ENCODE peak calls at places on chromosomes 6 and 20, in ten cellular contexts. N is NCI-H1105, Z is HFFc6, J is pancreas, A is GM06990, W is aorta, S is fibroblast of the conjunctiva, K is neural crest cell, G is H1, U is globus pallidus. R is an unnamed sample.

GRCh38 chr6:132912273-132912672 is 97.9 kb downstream of the RPS12 start:
- DNase-seq in N (no peak), Z (no peak), J (no peak), A (no peak), W (no peak), S (no peak), K (no peak), G (no peak), U (no peak), R (no peak)

GRCh38 chr6:123518441-123519190 is 118.1 kb downstream of the TRDN start:
- DNase-seq in N (no peak), Z (no peak), J (no peak), A (no peak), W (no peak), S (no peak), K (no peak), G (no peak), U (peak), R (no peak)

GRCh38 chr6:129124334-129124733 is 241.4 kb downstream of the LAMA2 start:
- DNase-seq in N (no peak), Z (no peak), J (no peak), A (no peak), W (no peak), S (no peak), K (no peak), G (no peak), U (no peak), R (no peak)

GRCh38 chr20:49824206-49824605 is 11.6 kb downstream of the SLC9A8 start:
- DNase-seq in N (no peak), Z (peak), J (no peak), A (no peak), W (no peak), S (no peak), K (no peak), G (no peak), U (no peak), R (no peak)

GRCh38 chr6:40997256-40997957 is 41.6 kb downstream of the UNC5CL start:
- DNase-seq in N (no peak), Z (peak), J (no peak), A (no peak), W (no peak), S (no peak), K (no peak), G (peak), U (peak), R (peak)

GRCh38 chr20:22333885-22334545 is 250.4 kb downstream of the FOXA2 start:
- DNase-seq in N (peak), Z (peak), J (peak), A (no peak), W (peak), S (peak), K (peak), G (peak), U (peak), R (peak)

GRCh38 chr6:40205801-40206200 is 271.5 kb upstream of the MOCS1 start:
- DNase-seq in N (no peak), Z (no peak), J (no peak), A (no peak), W (no peak), S (no peak), K (no peak), G (no peak), U (no peak), R (no peak)

GRCh38 chr6:119276211-119276610 is 73.3 kb downstream of the MAN1A1 start:
- DNase-seq in N (no peak), Z (no peak), J (no peak), A (no peak), W (no peak), S (no peak), K (no peak), G (no peak), U (no peak), R (no peak)

GRCh38 chr20:830011-830521 is 3.4 kb upstream of the FAM110A start:
- DNase-seq in N (no peak), Z (peak), J (no peak), A (no peak), W (peak), S (no peak), K (no peak), G (no peak), U (no peak), R (no peak)

GRCh38 chr6:113774122-113774835 is 82.9 kb upstream of the MARCKS start:
- DNase-seq in N (no peak), Z (peak), J (no peak), A (no peak), W (no peak), S (peak), K (no peak), G (no peak), U (no peak), R (no peak)

GRCh38 chr20:63708301-63709148 is 686 bp downstream of the ZGPAT start:
- DNase-seq in N (no peak), Z (no peak), J (no peak), A (no peak), W (no peak), S (no peak), K (no peak), G (peak), U (no peak), R (no peak)

GRCh38 chr6:150732765-150733539 is 132.6 kb upstream of the MTHFD1L start:
- DNase-seq in N (no peak), Z (no peak), J (no peak), A (peak), W (no peak), S (no peak), K (no peak), G (no peak), U (no peak), R (no peak)

GRCh38 chr6:151036869-151037680 is 171.6 kb downstream of the MTHFD1L start:
- DNase-seq in N (no peak), Z (no peak), J (no peak), A (no peak), W (no peak), S (no peak), K (no peak), G (no peak), U (no peak), R (peak)

GRCh38 chr6:80454197-80454596 is 347.7 kb downstream of the BCKDHB start:
- DNase-seq in N (no peak), Z (peak), J (no peak), A (peak), W (no peak), S (peak), K (no peak), G (no peak), U (no peak), R (no peak)

GRCh38 chr6:81608776-81609175 is 143.7 kb downstream of the TENT5A start:
- DNase-seq in N (no peak), Z (peak), J (no peak), A (no peak), W (no peak), S (no peak), K (no peak), G (no peak), U (no peak), R (no peak)

GRCh38 chr6:14121936-14122344 is 4.4 kb downstream of the CD83 start:
- DNase-seq in N (no peak), Z (no peak), J (no peak), A (peak), W (peak), S (no peak), K (no peak), G (no peak), U (peak), R (no peak)

GRCh38 chr6:76043690-76044089 is 28.8 kb downstream of the IMPG1 start:
- DNase-seq in N (no peak), Z (no peak), J (no peak), A (no peak), W (no peak), S (no peak), K (no peak), G (no peak), U (no peak), R (no peak)

GRCh38 chr20:44748005-44748370 is 2.3 kb downstream of the KCNK15 start:
- DNase-seq in N (peak), Z (no peak), J (no peak), A (no peak), W (no peak), S (no peak), K (no peak), G (no peak), U (no peak), R (no peak)

GRCh38 chr20:1075564-1075963 is 42.8 kb upstream of the PSMF1 start:
- DNase-seq in N (no peak), Z (no peak), J (no peak), A (peak), W (no peak), S (no peak), K (no peak), G (no peak), U (no peak), R (no peak)

GRCh38 chr6:124870611-124871201 is 91.5 kb upstream of the RNF217 start:
- DNase-seq in N (no peak), Z (peak), J (no peak), A (no peak), W (no peak), S (peak), K (no peak), G (no peak), U (peak), R (peak)

GRCh38 chr20:21517566-21518277 is 3.9 kb upstream of the NKX2-2 start:
- DNase-seq in N (no peak), Z (no peak), J (no peak), A (no peak), W (no peak), S (no peak), K (no peak), G (no peak), U (no peak), R (no peak)

GRCh38 chr20:47607208-47607613 is 105.5 kb downstream of the NCOA3 start:
- DNase-seq in N (no peak), Z (peak), J (no peak), A (no peak), W (no peak), S (peak), K (no peak), G (no peak), U (no peak), R (no peak)

R was measured in small intestine.